ENCODE peak calls at places on chromosomes 13 and 19, in five cellular contexts. One of them, this sample, is unnamed.

GRCh38 chr19:30227661-30228112 is 144.5 kb upstream of the ZNF536 start:
- DNase-seq in left cardiac atrium: peak; percentile 65
- DNase-seq in amniotic stem cell: peak; percentile 47
- DNase-seq in A673: peak; percentile 78
- DNase-seq in bronchial epithelial cell: no peak
- DNase-seq in this sample: peak; percentile 89

GRCh38 chr19:46453661-46454060 is 17.7 kb downstream of the PNMA8A start:
- DNase-seq in left cardiac atrium: no peak
- DNase-seq in amniotic stem cell: no peak
- DNase-seq in A673: no peak
- DNase-seq in bronchial epithelial cell: peak; percentile 92
- DNase-seq in this sample: no peak

GRCh38 chr13:67554296-67554695 is 324.2 kb upstream of the PCDH9 start:
- DNase-seq in left cardiac atrium: no peak
- DNase-seq in amniotic stem cell: no peak
- DNase-seq in A673: no peak
- DNase-seq in bronchial epithelial cell: no peak
- DNase-seq in this sample: no peak

GRCh38 chr19:29804493-29804892 is 7.3 kb upstream of the CCNE1 start:
- DNase-seq in left cardiac atrium: no peak
- DNase-seq in amniotic stem cell: no peak
- DNase-seq in A673: no peak
- DNase-seq in bronchial epithelial cell: no peak
- DNase-seq in this sample: no peak

GRCh38 chr19:50447053-50447452 is 14.4 kb downstream of the MYBPC2 start:
- DNase-seq in left cardiac atrium: no peak
- DNase-seq in amniotic stem cell: no peak
- DNase-seq in A673: no peak
- DNase-seq in bronchial epithelial cell: no peak
- DNase-seq in this sample: no peak

GRCh38 chr13:109148243-109148642 is 518.8 kb downstream of the MYO16 start:
- DNase-seq in left cardiac atrium: no peak
- DNase-seq in amniotic stem cell: no peak
- DNase-seq in A673: no peak
- DNase-seq in bronchial epithelial cell: peak; percentile 94
- DNase-seq in this sample: no peak

GRCh38 chr13:44680746-44681355 is 104.7 kb upstream of the TSC22D1 start:
- DNase-seq in left cardiac atrium: no peak
- DNase-seq in amniotic stem cell: no peak
- DNase-seq in A673: no peak
- DNase-seq in bronchial epithelial cell: no peak
- DNase-seq in this sample: no peak

GRCh38 chr19:4396949-4397783 is 3.2 kb downstream of the SH3GL1 start:
- DNase-seq in left cardiac atrium: peak; percentile 36
- DNase-seq in amniotic stem cell: no peak
- DNase-seq in A673: no peak
- DNase-seq in bronchial epithelial cell: no peak
- DNase-seq in this sample: no peak

This sample was measured in posterior vena cava.